ENCODE peak calls at places on chromosomes 5 and 9, in seven cellular contexts. U is IMR-90, Q is heart left ventricle, J is HCT116, D is testis, Y is ovary, G is GM12892. B is an unnamed sample.

GRCh38 chr5:18375637-18376036 is 741.4 kb downstream of the TAF11L14 start:
- DNase-seq in G (no peak), Q (no peak), Y (no peak), J (no peak), D (no peak), U (no peak), B (no peak)

GRCh38 chr5:144284931-144285330 is 114.3 kb downstream of the KCTD16 start:
- DNase-seq in G (no peak), Q (no peak), J (no peak), D (no peak), U (peak; percentile 4), Y (no peak), B (no peak)

GRCh38 chr9:126558051-126558665 is 55.6 kb upstream of the LMX1B start:
- DNase-seq in J (peak; percentile 39), G (peak; percentile 72), Q (peak; percentile 51), D (peak; percentile 77), Y (peak; percentile 17), U (peak; percentile 22), B (peak; percentile 40)

GRCh38 chr9:124135813-124136365 is 121.9 kb upstream of the NEK6 start:
- DNase-seq in G (no peak), D (no peak), U (no peak), Q (no peak), J (no peak), Y (no peak), B (no peak)

GRCh38 chr9:138009016-138009415 is 131.4 kb downstream of the CACNA1B start:
- DNase-seq in J (no peak), Q (no peak), D (peak; percentile 10), U (no peak), Y (no peak), G (no peak), B (no peak)

GRCh38 chr5:158056426-158056825 is 197.5 kb upstream of the CLINT1 start:
- DNase-seq in G (no peak), Q (no peak), D (no peak), U (peak; percentile 21), Y (no peak), J (no peak), B (no peak)

GRCh38 chr5:93100976-93101375 is 480.0 kb downstream of the NR2F1-AS1 start:
- DNase-seq in G (no peak), D (no peak), Q (no peak), Y (no peak), U (no peak), J (no peak), B (no peak)

GRCh38 chr9:35646583-35647265 is 4.0 kb downstream of the SIT1 start:
- DNase-seq in D (peak; percentile 95), U (peak; percentile 82), J (peak; percentile 70), G (peak; percentile 95), Y (peak; percentile 93), Q (peak; percentile 93), B (peak; percentile 94)

GRCh38 chr5:112635276-112635675 is 102.4 kb upstream of the APC start:
- DNase-seq in Q (no peak), U (no peak), J (no peak), G (no peak), D (no peak), Y (no peak), B (peak; percentile 11)

GRCh38 chr9:76313771-76314170 is 80.5 kb downstream of the RFK start:
- DNase-seq in D (no peak), Y (no peak), G (no peak), Q (no peak), U (no peak), J (no peak), B (no peak)

GRCh38 chr9:137912671-137913070 is 35.1 kb downstream of the CACNA1B start:
- DNase-seq in D (no peak), Q (no peak), J (no peak), U (no peak), Y (no peak), G (no peak), B (no peak)

GRCh38 chr9:124320062-124320973 is 62.6 kb downstream of the NEK6 start:
- DNase-seq in J (peak; percentile 28), D (peak; percentile 84), U (peak; percentile 60), Y (peak; percentile 73), G (peak; percentile 62), Q (peak; percentile 73), B (peak; percentile 71)

GRCh38 chr9:122444366-122444765 is 33.4 kb downstream of the OR1J1 start:
- DNase-seq in D (no peak), G (no peak), J (no peak), Q (no peak), U (peak; percentile 84), Y (no peak), B (no peak)

GRCh38 chr9:38345851-38346755 is 46.4 kb upstream of the ALDH1B1 start:
- DNase-seq in J (no peak), Q (no peak), U (no peak), G (no peak), D (no peak), Y (no peak), B (no peak)

GRCh38 chr5:93831449-93831848 is 90.0 kb upstream of the POU5F2 start:
- DNase-seq in J (no peak), Y (no peak), G (no peak), D (no peak), Q (no peak), U (peak; percentile 94), B (no peak)

GRCh38 chr5:53424691-53425597 is 55.5 kb upstream of the FST start:
- DNase-seq in G (no peak), U (no peak), Q (no peak), J (no peak), Y (no peak), D (peak; percentile 23), B (peak; percentile 77)

GRCh38 chr5:134937547-134937946 is 30.2 kb upstream of the CATSPER3 start:
- DNase-seq in Y (no peak), J (no peak), D (no peak), G (no peak), Q (no peak), U (no peak), B (no peak)
- TF ChIP-seq POLR2A in Y (no peak), J (no peak), D (no peak), G (no peak), Q (no peak), U (no peak), B (no peak)

DNA sequence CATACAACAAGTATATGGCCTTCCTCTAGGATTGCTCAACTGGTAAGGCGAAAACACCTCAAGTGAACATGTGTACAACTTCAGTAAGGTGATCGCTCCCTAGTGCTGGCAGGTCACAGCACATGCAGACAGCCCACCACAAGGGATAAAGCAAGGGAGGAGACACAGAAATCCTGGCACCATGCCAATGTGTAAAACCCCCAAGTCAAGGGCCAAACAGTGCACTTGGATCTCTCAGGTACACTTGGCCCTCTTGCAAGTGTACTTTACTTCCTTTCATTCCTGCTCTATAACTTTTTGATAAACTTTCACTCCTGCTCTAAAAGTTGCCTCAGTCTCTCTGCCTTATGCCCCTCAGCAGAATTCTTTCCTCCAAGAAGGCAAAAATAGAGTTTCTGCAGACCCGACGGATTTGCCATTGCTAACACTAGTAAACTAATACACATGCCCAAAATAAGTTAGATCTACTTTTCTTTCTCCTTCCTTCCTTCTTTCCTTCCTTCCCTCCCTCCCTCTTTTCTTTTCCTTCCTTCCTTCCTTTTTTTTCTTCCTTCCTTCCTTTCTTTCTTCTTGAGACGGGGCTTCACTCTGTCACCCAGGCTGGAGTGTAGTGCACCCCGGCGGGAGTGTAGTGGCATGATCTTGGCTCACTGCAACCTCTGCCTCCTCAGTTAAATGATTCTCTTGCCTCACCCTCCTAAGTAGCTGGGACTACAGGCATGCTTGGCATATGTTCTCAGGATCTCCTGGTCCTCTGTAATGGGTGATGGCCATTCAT is 6.8 kb upstream of the LNPEP start:
- DNase-seq in U (no peak), G (no peak), D (no peak), Y (no peak), J (no peak), Q (no peak), B (peak; percentile 32)
- TF ChIP-seq POLR2A in U (no peak), G (no peak), D (no peak), Y (no peak), J (no peak), Q (no peak), B (no peak)

GRCh38 chr5:1265461-1266455 is 29.1 kb downstream of the TERT start:
- DNase-seq in Q (no peak), D (no peak), Y (no peak), G (no peak), U (no peak), J (no peak), B (no peak)
- TF ChIP-seq POLR2A in Q (no peak), D (no peak), Y (no peak), G (no peak), U (no peak), J (no peak), B (no peak)

GRCh38 chr5:37696190-37697021 is 143.4 kb downstream of the GDNF start:
- DNase-seq in Y (no peak), D (no peak), J (peak; percentile 78), U (peak; percentile 72), G (no peak), Q (no peak), B (no peak)

GRCh38 chr5:37695651-37696050 is 144.2 kb downstream of the GDNF start:
- DNase-seq in Y (no peak), J (no peak), G (no peak), D (no peak), Q (no peak), U (no peak), B (no peak)

DNA sequence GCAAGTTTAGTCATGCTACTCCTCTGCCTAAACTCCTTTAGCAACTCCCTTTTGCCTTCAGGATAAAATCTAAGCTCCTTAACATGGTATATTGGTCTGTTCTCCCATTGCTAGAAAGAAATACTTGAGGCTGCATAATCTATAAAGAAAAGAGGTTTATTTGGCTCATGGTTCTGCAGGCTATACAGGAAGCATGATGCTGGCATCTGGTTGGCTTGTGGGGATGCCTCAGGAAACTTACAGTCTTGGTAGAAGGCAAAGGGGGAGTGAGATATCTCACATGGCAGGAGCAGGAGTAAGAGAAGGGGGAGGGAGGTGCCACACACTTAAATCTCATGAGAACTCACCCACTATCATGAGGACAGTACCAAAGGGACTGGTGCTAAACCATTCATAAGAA is 145.0 kb downstream of the GDNF start:
- DNase-seq in U (no peak), J (no peak), G (no peak), D (no peak), Q (no peak), Y (no peak), B (no peak)
- TF ChIP-seq POLR2A in U (no peak), J (no peak), G (no peak), D (no peak), Q (no peak), Y (no peak), B (no peak)